ENCODE peak calls at places on chromosome 19, in six cellular contexts. One of them, this sample, is unnamed.

GRCh38 chr19:33086955-33087354 is 6.0 kb downstream of the GPATCH1 start:
- DNase-seq in GM10248: no peak
- DNase-seq in heart right ventricle: no peak
- DNase-seq in PC-9: no peak
- DNase-seq in fibroblast of pulmonary artery: no peak
- DNase-seq in cardiac fibroblast: no peak
- DNase-seq in this sample: no peak

GRCh38 chr19:47231215-47232054 is 436 bp upstream of the BBC3 start:
- DNase-seq in GM10248: peak
- DNase-seq in heart right ventricle: peak
- DNase-seq in PC-9: peak
- DNase-seq in fibroblast of pulmonary artery: peak
- DNase-seq in cardiac fibroblast: peak
- DNase-seq in this sample: peak

GRCh38 chr19:38657633-38658222 is 10.3 kb downstream of the ACTN4 start:
- DNase-seq in GM10248: no peak
- DNase-seq in heart right ventricle: no peak
- DNase-seq in PC-9: peak
- DNase-seq in fibroblast of pulmonary artery: peak
- DNase-seq in cardiac fibroblast: peak
- DNase-seq in this sample: peak

GRCh38 chr19:52689804-52690394 is 44.9 kb downstream of the ZNF611 start:
- DNase-seq in GM10248: peak
- DNase-seq in heart right ventricle: peak
- DNase-seq in PC-9: peak
- DNase-seq in fibroblast of pulmonary artery: no peak
- DNase-seq in cardiac fibroblast: no peak
- DNase-seq in this sample: peak

GRCh38 chr19:40282920-40283319 is 2.2 kb downstream of the AKT2 start:
- DNase-seq in GM10248: no peak
- DNase-seq in heart right ventricle: no peak
- DNase-seq in PC-9: no peak
- DNase-seq in fibroblast of pulmonary artery: no peak
- DNase-seq in cardiac fibroblast: no peak
- DNase-seq in this sample: no peak

GRCh38 chr19:55165952-55166529 is 372 bp downstream of the DNAAF3 start:
- DNase-seq in GM10248: no peak
- DNase-seq in heart right ventricle: peak
- DNase-seq in PC-9: peak
- DNase-seq in fibroblast of pulmonary artery: peak
- DNase-seq in cardiac fibroblast: peak
- DNase-seq in this sample: peak

GRCh38 chr19:21082011-21082975 is at the start of gene ZNF714:
- DNase-seq in GM10248: peak
- DNase-seq in heart right ventricle: peak
- DNase-seq in PC-9: peak
- DNase-seq in fibroblast of pulmonary artery: peak
- DNase-seq in cardiac fibroblast: peak
- DNase-seq in this sample: peak

GRCh38 chr19:10430505-10431253 is 10.3 kb downstream of the PDE4A start:
- DNase-seq in GM10248: peak
- DNase-seq in heart right ventricle: peak
- DNase-seq in PC-9: no peak
- DNase-seq in fibroblast of pulmonary artery: peak
- DNase-seq in cardiac fibroblast: peak
- DNase-seq in this sample: no peak

GRCh38 chr19:39951686-39952085 is 17.3 kb upstream of the FCGBP start:
- DNase-seq in GM10248: no peak
- DNase-seq in heart right ventricle: no peak
- DNase-seq in PC-9: no peak
- DNase-seq in fibroblast of pulmonary artery: peak
- DNase-seq in cardiac fibroblast: peak
- DNase-seq in this sample: no peak

GRCh38 chr19:28523619-28524018 is 689.3 kb downstream of the UQCRFS1 start:
- DNase-seq in GM10248: no peak
- DNase-seq in heart right ventricle: no peak
- DNase-seq in PC-9: no peak
- DNase-seq in fibroblast of pulmonary artery: no peak
- DNase-seq in cardiac fibroblast: no peak
- DNase-seq in this sample: no peak

GRCh38 chr19:11767633-11768133 is 883 bp downstream of the ZNF441 start:
- DNase-seq in GM10248: peak
- DNase-seq in heart right ventricle: peak
- DNase-seq in PC-9: peak
- DNase-seq in fibroblast of pulmonary artery: peak
- DNase-seq in cardiac fibroblast: peak
- DNase-seq in this sample: peak

GRCh38 chr19:31099470-31100190 is 249.6 kb downstream of the TSHZ3 start:
- DNase-seq in GM10248: no peak
- DNase-seq in heart right ventricle: no peak
- DNase-seq in PC-9: no peak
- DNase-seq in fibroblast of pulmonary artery: no peak
- DNase-seq in cardiac fibroblast: peak
- DNase-seq in this sample: no peak

GRCh38 chr19:6521718-6522646 is 8.8 kb upstream of the TNFSF9 start:
- DNase-seq in GM10248: peak
- DNase-seq in heart right ventricle: no peak
- DNase-seq in PC-9: no peak
- DNase-seq in fibroblast of pulmonary artery: peak
- DNase-seq in cardiac fibroblast: peak
- DNase-seq in this sample: peak

GRCh38 chr19:10516671-10517286 is 468 bp downstream of the S1PR5 start:
- DNase-seq in GM10248: no peak
- DNase-seq in heart right ventricle: no peak
- DNase-seq in PC-9: peak
- DNase-seq in fibroblast of pulmonary artery: no peak
- DNase-seq in cardiac fibroblast: peak
- DNase-seq in this sample: no peak

GRCh38 chr19:39701291-39701690 is 3.0 kb upstream of the LGALS14 start:
- DNase-seq in GM10248: no peak
- DNase-seq in heart right ventricle: no peak
- DNase-seq in PC-9: no peak
- DNase-seq in fibroblast of pulmonary artery: no peak
- DNase-seq in cardiac fibroblast: no peak
- DNase-seq in this sample: no peak

GRCh38 chr19:54804571-54804970 is 1.2 kb downstream of the KIR2DL4 start:
- DNase-seq in GM10248: no peak
- DNase-seq in heart right ventricle: no peak
- DNase-seq in PC-9: no peak
- DNase-seq in fibroblast of pulmonary artery: no peak
- DNase-seq in cardiac fibroblast: no peak
- DNase-seq in this sample: no peak

GRCh38 chr19:33449799-33450198 is 71.8 kb downstream of the PEPD start:
- DNase-seq in GM10248: no peak
- DNase-seq in heart right ventricle: no peak
- DNase-seq in PC-9: no peak
- DNase-seq in fibroblast of pulmonary artery: no peak
- DNase-seq in cardiac fibroblast: no peak
- DNase-seq in this sample: no peak

GRCh38 chr19:15195381-15195964 is 5.3 kb downstream of the NOTCH3 start:
- DNase-seq in GM10248: no peak
- DNase-seq in heart right ventricle: peak
- DNase-seq in PC-9: peak
- DNase-seq in fibroblast of pulmonary artery: peak
- DNase-seq in cardiac fibroblast: peak
- DNase-seq in this sample: peak

GRCh38 chr19:51031880-51032225 is 2.9 kb downstream of the KLK12 start:
- DNase-seq in GM10248: no peak
- DNase-seq in heart right ventricle: no peak
- DNase-seq in PC-9: no peak
- DNase-seq in fibroblast of pulmonary artery: no peak
- DNase-seq in cardiac fibroblast: no peak
- DNase-seq in this sample: no peak

GRCh38 chr19:49861127-49861526 is 6.2 kb downstream of the PNKP start:
- DNase-seq in GM10248: no peak
- DNase-seq in heart right ventricle: peak
- DNase-seq in PC-9: no peak
- DNase-seq in fibroblast of pulmonary artery: no peak
- DNase-seq in cardiac fibroblast: no peak
- DNase-seq in this sample: no peak

GRCh38 chr19:5563941-5564612 is 3.7 kb downstream of the TINCR start:
- DNase-seq in GM10248: no peak
- DNase-seq in heart right ventricle: no peak
- DNase-seq in PC-9: peak
- DNase-seq in fibroblast of pulmonary artery: peak
- DNase-seq in cardiac fibroblast: peak
- DNase-seq in this sample: no peak

GRCh38 chr19:31349160-31349881 is at the start of gene TSHZ3:
- DNase-seq in GM10248: no peak
- DNase-seq in heart right ventricle: peak
- DNase-seq in PC-9: no peak
- DNase-seq in fibroblast of pulmonary artery: peak
- DNase-seq in cardiac fibroblast: peak
- DNase-seq in this sample: peak

GRCh38 chr19:1134431-1134830 is 30.6 kb downstream of the GPX4 start:
- DNase-seq in GM10248: no peak
- DNase-seq in heart right ventricle: no peak
- DNase-seq in PC-9: no peak
- DNase-seq in fibroblast of pulmonary artery: peak
- DNase-seq in cardiac fibroblast: no peak
- DNase-seq in this sample: no peak

GRCh38 chr19:12217332-12217731 is 54.4 kb downstream of the ZNF136 start:
- DNase-seq in GM10248: no peak
- DNase-seq in heart right ventricle: no peak
- DNase-seq in PC-9: no peak
- DNase-seq in fibroblast of pulmonary artery: no peak
- DNase-seq in cardiac fibroblast: no peak
- DNase-seq in this sample: no peak

GRCh38 chr19:40585677-40586422 is 9.2 kb downstream of the SHKBP1 start:
- DNase-seq in GM10248: no peak
- DNase-seq in heart right ventricle: no peak
- DNase-seq in PC-9: no peak
- DNase-seq in fibroblast of pulmonary artery: peak
- DNase-seq in cardiac fibroblast: peak
- DNase-seq in this sample: no peak

GRCh38 chr19:50772408-50773311 is 2.4 kb downstream of the GPR32 start:
- DNase-seq in GM10248: peak
- DNase-seq in heart right ventricle: no peak
- DNase-seq in PC-9: no peak
- DNase-seq in fibroblast of pulmonary artery: peak
- DNase-seq in cardiac fibroblast: peak
- DNase-seq in this sample: no peak

GRCh38 chr19:42113641-42114348 is 18.5 kb downstream of the POU2F2 start:
- DNase-seq in GM10248: peak
- DNase-seq in heart right ventricle: no peak
- DNase-seq in PC-9: peak
- DNase-seq in fibroblast of pulmonary artery: peak
- DNase-seq in cardiac fibroblast: peak
- DNase-seq in this sample: peak
- TF ChIP-seq CTCF in GM10248: no peak
- TF ChIP-seq CTCF in heart right ventricle: no peak
- TF ChIP-seq CTCF in PC-9: peak
- TF ChIP-seq CTCF in fibroblast of pulmonary artery: peak
- TF ChIP-seq CTCF in cardiac fibroblast: peak
- TF ChIP-seq CTCF in this sample: no peak

DNA sequence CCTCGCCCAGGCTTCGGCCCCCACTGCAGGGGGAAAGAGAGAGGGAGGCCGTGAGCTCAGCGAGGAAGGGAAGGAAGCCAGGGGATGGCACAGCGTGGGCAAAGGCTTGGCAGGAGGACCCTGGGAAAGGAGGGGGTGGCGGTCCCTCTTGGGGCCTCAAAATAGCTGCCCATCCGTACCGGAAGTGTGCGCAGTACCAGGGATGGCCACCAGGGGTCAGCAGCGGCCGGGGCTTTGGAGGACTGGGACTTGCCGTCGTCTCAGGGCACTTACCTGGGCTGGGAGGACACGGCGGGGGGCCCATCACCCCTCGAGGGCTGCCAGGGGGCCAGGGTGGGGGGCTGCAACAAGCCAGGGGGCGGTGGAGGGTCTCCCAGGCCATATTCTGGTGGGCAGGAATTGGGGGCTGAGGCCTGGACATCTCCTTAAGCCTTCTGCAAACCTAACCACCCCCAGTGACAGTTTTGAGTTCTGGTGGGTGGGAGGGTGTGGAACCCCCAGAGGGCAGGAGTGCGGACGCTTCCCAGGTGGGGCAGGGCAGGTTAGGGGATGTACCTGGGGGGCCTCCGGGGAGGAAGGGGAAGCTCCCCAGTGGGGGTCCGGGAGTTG is 7.8 kb upstream of the TMEM161A start:
- DNase-seq in GM10248: peak
- DNase-seq in heart right ventricle: peak
- DNase-seq in PC-9: peak
- DNase-seq in fibroblast of pulmonary artery: peak
- DNase-seq in cardiac fibroblast: peak
- DNase-seq in this sample: peak
- TF ChIP-seq CTCF in GM10248: peak
- TF ChIP-seq CTCF in heart right ventricle: peak
- TF ChIP-seq CTCF in PC-9: peak
- TF ChIP-seq CTCF in fibroblast of pulmonary artery: peak
- TF ChIP-seq CTCF in cardiac fibroblast: peak
- TF ChIP-seq CTCF in this sample: peak

DNA sequence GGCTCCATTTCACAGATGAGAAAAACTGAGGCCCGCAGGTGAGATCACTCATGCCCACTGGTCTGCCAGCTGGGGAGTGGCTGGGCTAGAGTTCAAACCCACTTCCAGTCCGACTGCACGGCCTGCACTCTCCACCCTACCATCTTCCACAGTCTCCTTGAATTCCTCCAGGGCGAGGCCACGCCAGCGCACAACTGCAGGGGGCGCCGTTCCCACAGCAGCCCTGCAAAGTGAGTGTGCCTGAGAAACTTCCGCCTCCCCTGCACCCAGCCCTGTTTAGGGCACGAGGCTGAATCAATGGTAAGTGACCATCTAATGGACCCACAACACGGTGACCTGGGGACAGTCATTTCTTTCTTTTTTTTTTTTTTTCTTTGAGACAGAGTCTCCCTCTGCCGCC is 829 bp upstream of the ATCAY start:
- DNase-seq in GM10248: no peak
- DNase-seq in heart right ventricle: no peak
- DNase-seq in PC-9: no peak
- DNase-seq in fibroblast of pulmonary artery: no peak
- DNase-seq in cardiac fibroblast: no peak
- DNase-seq in this sample: peak
- TF ChIP-seq CTCF in GM10248: no peak
- TF ChIP-seq CTCF in heart right ventricle: no peak
- TF ChIP-seq CTCF in PC-9: no peak
- TF ChIP-seq CTCF in fibroblast of pulmonary artery: no peak
- TF ChIP-seq CTCF in cardiac fibroblast: no peak
- TF ChIP-seq CTCF in this sample: peak

GRCh38 chr19:18119243-18120105 is 21.9 kb downstream of the MAST3 start:
- DNase-seq in GM10248: peak
- DNase-seq in heart right ventricle: no peak
- DNase-seq in PC-9: no peak
- DNase-seq in fibroblast of pulmonary artery: no peak
- DNase-seq in cardiac fibroblast: no peak
- DNase-seq in this sample: peak

GRCh38 chr19:18117364-18117691 is 19.8 kb downstream of the MAST3 start:
- DNase-seq in GM10248: no peak
- DNase-seq in heart right ventricle: no peak
- DNase-seq in PC-9: no peak
- DNase-seq in fibroblast of pulmonary artery: no peak
- DNase-seq in cardiac fibroblast: no peak
- DNase-seq in this sample: no peak

GRCh38 chr19:18118420-18119242 is 21.1 kb downstream of the MAST3 start:
- DNase-seq in GM10248: no peak
- DNase-seq in heart right ventricle: no peak
- DNase-seq in PC-9: no peak
- DNase-seq in fibroblast of pulmonary artery: peak
- DNase-seq in cardiac fibroblast: peak
- DNase-seq in this sample: no peak

GRCh38 chr19:18120127-18120526 is 22.5 kb downstream of the MAST3 start:
- DNase-seq in GM10248: no peak
- DNase-seq in heart right ventricle: no peak
- DNase-seq in PC-9: no peak
- DNase-seq in fibroblast of pulmonary artery: no peak
- DNase-seq in cardiac fibroblast: no peak
- DNase-seq in this sample: no peak

GRCh38 chr19:18117692-18118378 is 20.3 kb downstream of the MAST3 start:
- DNase-seq in GM10248: peak
- DNase-seq in heart right ventricle: peak
- DNase-seq in PC-9: peak
- DNase-seq in fibroblast of pulmonary artery: peak
- DNase-seq in cardiac fibroblast: peak
- DNase-seq in this sample: peak
- TF ChIP-seq CTCF in GM10248: no peak
- TF ChIP-seq CTCF in heart right ventricle: no peak
- TF ChIP-seq CTCF in PC-9: no peak
- TF ChIP-seq CTCF in fibroblast of pulmonary artery: no peak
- TF ChIP-seq CTCF in cardiac fibroblast: no peak
- TF ChIP-seq CTCF in this sample: no peak